ENCODE peak calls at places on chromosomes 2 and 18, in eight cellular contexts. W is progenitor cell of endocrine pancreas, N is pancreas, O is tibial nerve, S is stomach, Y is fibroblast of pulmonary artery, P is breast epithelium, V is esophagus squamous epithelium. L is an unnamed sample.

GRCh38 chr2:238462782-238463396 is 36.2 kb downstream of the ASB1 start:
- DNase-seq in N (no peak), S (no peak), Y (peak), W (no peak), V (no peak), O (peak), P (no peak), L (no peak)

GRCh38 chr2:108988796-108989713 is at the start of gene EDAR:
- DNase-seq in Y (peak), N (no peak), P (no peak), S (peak), W (peak), V (no peak), O (no peak), L (no peak)

GRCh38 chr18:14577971-14578370 is 34.6 kb upstream of the POTEC start:
- DNase-seq in V (no peak), P (no peak), Y (no peak), O (no peak), W (no peak), N (no peak), S (no peak), L (no peak)

GRCh38 chr2:10243926-10244270 is 58.8 kb upstream of the HPCAL1 start:
- DNase-seq in V (no peak), W (no peak), N (no peak), P (no peak), O (no peak), S (no peak), Y (no peak), L (no peak)

GRCh38 chr2:219997341-219997851 is 370.0 kb downstream of the SLC4A3 start:
- DNase-seq in V (no peak), Y (peak), N (peak), S (no peak), W (peak), O (peak), P (peak), L (no peak)

GRCh38 chr18:48091869-48092497 is 161.5 kb upstream of the SMAD2 start:
- DNase-seq in P (no peak), W (no peak), Y (no peak), N (no peak), V (no peak), O (no peak), S (no peak), L (no peak)

GRCh38 chr2:165007162-165007744 is 51.9 kb upstream of the SLC38A11 start:
- DNase-seq in O (no peak), P (no peak), N (no peak), W (no peak), Y (no peak), S (no peak), V (no peak), L (no peak)

GRCh38 chr18:77234504-77235365 is 14.9 kb upstream of the GALR1 start:
- DNase-seq in O (no peak), S (no peak), V (no peak), W (no peak), Y (no peak), N (no peak), P (no peak), L (no peak)

GRCh38 chr2:168119519-168120141 is 127.8 kb downstream of the STK39 start:
- DNase-seq in N (no peak), O (peak), P (no peak), S (no peak), V (no peak), Y (peak), W (peak), L (no peak)

GRCh38 chr2:130263606-130264005 is 65.4 kb upstream of the TUBA3E start:
- DNase-seq in V (no peak), P (no peak), W (no peak), S (no peak), Y (no peak), O (no peak), N (no peak), L (no peak)

GRCh38 chr18:67359868-67360838 is 156.4 kb downstream of the DSEL start:
- DNase-seq in Y (peak), O (peak), S (no peak), V (no peak), N (no peak), P (no peak), W (no peak), L (no peak)

GRCh38 chr2:47119001-47119400 is 36.1 kb downstream of the STPG4 start:
- DNase-seq in O (no peak), N (no peak), Y (peak), V (no peak), S (no peak), P (no peak), W (no peak), L (no peak)

GRCh38 chr18:7447629-7448028 is 119.5 kb upstream of the PTPRM start:
- DNase-seq in W (no peak), Y (no peak), N (no peak), V (no peak), S (no peak), O (no peak), P (no peak), L (no peak)

GRCh38 chr2:72124391-72124790 is 23.3 kb downstream of the CYP26B1 start:
- DNase-seq in P (no peak), N (no peak), Y (no peak), V (no peak), W (no peak), O (no peak), S (no peak), L (no peak)

GRCh38 chr2:216695401-216695821 is at the start of gene IGFBP5:
- DNase-seq in V (no peak), Y (peak), O (peak), W (no peak), N (peak), P (peak), S (peak), L (peak)

GRCh38 chr2:204452464-204453023 is 92.7 kb upstream of the PARD3B start:
- DNase-seq in V (no peak), N (no peak), W (no peak), P (no peak), Y (peak), O (peak), S (no peak), L (no peak)

GRCh38 chr2:56344771-56345170 is 161.0 kb downstream of the CCDC85A start:
- DNase-seq in Y (no peak), N (no peak), P (no peak), W (no peak), S (no peak), V (no peak), O (no peak), L (no peak)

GRCh38 chr2:75202359-75202758 is 3.0 kb upstream of the TACR1 start:
- DNase-seq in N (no peak), P (no peak), S (no peak), O (no peak), V (no peak), Y (no peak), W (no peak), L (no peak)

GRCh38 chr2:75194184-75194868 is 5.0 kb downstream of the TACR1 start:
- DNase-seq in V (no peak), P (no peak), Y (no peak), N (no peak), O (no peak), S (no peak), W (no peak), L (no peak)

GRCh38 chr2:75200140-75200985 is 1.0 kb upstream of the TACR1 start:
- DNase-seq in W (peak), V (no peak), O (no peak), P (peak), N (peak), Y (peak), S (peak), L (no peak)

GRCh38 chr2:75195076-75195691 is 4.1 kb downstream of the TACR1 start:
- DNase-seq in S (no peak), W (no peak), V (no peak), Y (no peak), O (no peak), N (no peak), P (no peak), L (no peak)

DNA sequence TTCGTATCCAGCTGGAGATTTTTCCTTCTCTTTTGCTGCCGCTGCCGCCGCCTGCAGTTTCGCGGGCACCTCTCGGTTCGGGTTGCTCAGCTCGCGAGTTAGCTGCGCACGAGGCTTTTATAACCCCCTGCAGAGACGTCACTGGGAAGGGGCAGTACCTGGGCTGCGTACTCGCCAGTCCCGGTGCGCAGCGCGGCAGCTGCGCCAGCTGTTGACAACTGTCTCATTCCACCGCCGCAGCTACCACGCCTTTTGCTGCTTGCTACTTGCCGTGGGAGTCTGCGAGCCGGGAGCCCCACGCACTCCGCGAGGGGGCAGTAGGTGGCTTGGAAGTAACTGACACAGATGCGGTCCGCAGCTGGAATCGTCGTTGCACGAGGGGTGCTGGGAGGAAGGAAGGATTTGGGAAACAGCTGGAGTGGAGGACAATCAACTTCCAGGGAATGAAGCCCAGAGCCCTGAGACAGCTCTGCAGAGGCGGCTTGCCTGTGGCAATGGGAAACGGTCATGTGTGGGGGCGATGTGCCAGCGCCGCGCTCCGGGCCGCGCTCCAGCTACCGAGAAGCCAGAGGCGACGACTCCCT is at the start of gene TACR1:
- DNase-seq in N (peak), Y (peak), W (peak), O (peak), V (no peak), S (peak), P (peak), L (peak)
- TF ChIP-seq CTCF in N (peak), Y (peak), W (peak), O (peak), V (peak), S (no peak), P (no peak), L (peak)

DNA sequence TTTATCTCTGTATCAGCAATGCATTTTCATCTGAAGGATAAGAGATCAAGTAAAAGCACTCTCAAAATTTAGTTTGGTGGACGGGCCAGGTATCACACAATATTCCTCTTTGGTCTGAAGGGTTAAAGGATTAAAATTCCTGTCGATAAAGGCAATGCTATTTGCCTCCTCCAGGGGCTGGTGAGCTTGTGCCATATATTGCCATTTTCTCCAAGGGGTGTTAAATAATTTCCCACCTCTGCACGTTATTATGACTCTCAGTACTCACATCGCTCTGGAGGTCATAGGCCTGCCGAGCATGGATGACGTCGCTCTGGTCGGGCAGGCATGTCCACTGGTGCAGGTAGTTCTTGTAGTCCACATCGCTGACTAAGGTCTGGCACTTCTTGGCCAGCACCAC is 94.2 kb downstream of the NEB start:
- DNase-seq in V (no peak), P (no peak), Y (no peak), W (no peak), N (no peak), S (no peak), O (no peak), L (no peak)
- TF ChIP-seq CTCF in V (no peak), P (no peak), Y (no peak), W (peak), N (no peak), S (no peak), O (no peak), L (peak)

GRCh38 chr2:70671059-70671685 is 96.8 kb downstream of the ADD2 start:
- DNase-seq in N (no peak), S (no peak), V (no peak), Y (peak), O (no peak), P (no peak), W (no peak), L (no peak)
- TF ChIP-seq CTCF in N (no peak), S (no peak), V (no peak), Y (no peak), O (no peak), P (no peak), W (no peak), L (no peak)

GRCh38 chr2:8421658-8422499 is 260.0 kb upstream of the ID2 start:
- DNase-seq in P (no peak), V (no peak), S (no peak), O (no peak), N (no peak), W (no peak), Y (no peak), L (no peak)
- TF ChIP-seq CTCF in P (no peak), V (no peak), S (no peak), O (no peak), N (no peak), W (no peak), Y (no peak), L (no peak)

GRCh38 chr2:240642061-240642805 is 17.0 kb downstream of the GPR35 start:
- DNase-seq in S (peak), N (no peak), O (no peak), P (no peak), V (no peak), W (no peak), Y (no peak), L (no peak)

GRCh38 chr2:240638517-240639160 is 13.4 kb downstream of the GPR35 start:
- DNase-seq in W (no peak), Y (no peak), V (no peak), O (peak), S (peak), N (no peak), P (no peak), L (no peak)

GRCh38 chr2:240639566-240639965 is 14.3 kb downstream of the GPR35 start:
- DNase-seq in P (no peak), Y (no peak), O (no peak), W (no peak), V (no peak), N (no peak), S (peak), L (no peak)

GRCh38 chr2:240642806-240643092 is 17.5 kb downstream of the GPR35 start:
- DNase-seq in W (no peak), S (no peak), P (no peak), O (no peak), Y (no peak), N (no peak), V (no peak), L (no peak)

GRCh38 chr2:240640939-240641338 is 15.7 kb downstream of the GPR35 start:
- DNase-seq in W (peak), S (peak), V (no peak), N (peak), O (no peak), P (no peak), Y (peak), L (peak)
- TF ChIP-seq CTCF in W (peak), S (no peak), V (peak), N (peak), O (no peak), P (no peak), Y (peak), L (peak)

GRCh38 chr2:45696708-45697107 is 45.2 kb downstream of the PRKCE start:
- DNase-seq in P (no peak), S (no peak), N (no peak), O (no peak), V (no peak), Y (no peak), W (no peak), L (no peak)

GRCh38 chr2:45697190-45697589 is 45.7 kb downstream of the PRKCE start:
- DNase-seq in N (no peak), S (no peak), W (no peak), V (no peak), Y (no peak), P (no peak), O (no peak), L (no peak)

GRCh38 chr2:45700407-45701013 is 49.0 kb downstream of the PRKCE start:
- DNase-seq in P (no peak), W (no peak), O (no peak), V (no peak), S (no peak), Y (no peak), N (no peak), L (no peak)

GRCh38 chr2:45699032-45699658 is 47.7 kb downstream of the PRKCE start:
- DNase-seq in P (no peak), V (no peak), W (no peak), S (no peak), Y (peak), O (no peak), N (no peak), L (no peak)

GRCh38 chr2:45698538-45698937 is 47.1 kb downstream of the PRKCE start:
- DNase-seq in N (no peak), O (no peak), S (no peak), P (no peak), Y (no peak), W (no peak), V (no peak), L (no peak)
- TF ChIP-seq CTCF in N (no peak), O (no peak), S (no peak), P (no peak), Y (no peak), W (no peak), V (no peak), L (no peak)

GRCh38 chr2:44361330-44362206 is at the start of the genes CAMKMT and PREPL:
- DNase-seq in O (peak), Y (peak), N (peak), P (peak), S (peak), W (peak), V (peak), L (peak)
- TF ChIP-seq CTCF in O (no peak), Y (no peak), N (no peak), P (no peak), S (no peak), W (no peak), V (peak), L (no peak)

L was measured in type B pancreatic cell.